ENCODE peak calls at places on chromosomes 11 and 22, in four cellular contexts. F, M, N and L are unnamed samples. For H3K27me3, the result is how much of the 10 kb centered on the place peaks cover.

GRCh38 chr11:31106963-31107576 is 262.5 kb downstream of the DCDC1 start:
- DNase-seq in N (no peak), F (peak), M (peak), L (no peak)

GRCh38 chr22:41479671-41480396 is 10.9 kb downstream of the ACO2 start:
- DNase-seq in F (no peak), N (no peak), M (no peak), L (peak)

GRCh38 chr11:47270331-47271271 is 668 bp downstream of the MADD start:
- DNase-seq in M (no peak), N (no peak), F (no peak), L (no peak)

GRCh38 chr22:49396817-49397216 is 430.9 kb downstream of the BRD1 start:
- DNase-seq in F (no peak), N (no peak), M (no peak), L (no peak)

GRCh38 chr11:26234451-26234850 is 97.5 kb upstream of the ANO3 start:
- DNase-seq in M (no peak), N (no peak), F (no peak), L (no peak)

GRCh38 chr11:110092577-110093406 is at the start of gene ZC3H12C:
- DNase-seq in N (peak), F (peak), M (peak), L (peak)

GRCh38 chr11:72814139-72814830 is at the start of gene ATG16L2:
- DNase-seq in F (peak), N (peak), M (peak), L (peak)

GRCh38 chr11:124329787-124330478 is 9.9 kb upstream of the OR8D2 start:
- DNase-seq in M (no peak), F (no peak), N (no peak), L (no peak)

GRCh38 chr11:18236664-18237356 is at the start of gene SAA4:
- DNase-seq in M (no peak), F (no peak), N (no peak), L (no peak)

GRCh38 chr11:60372767-60373166 is 5.6 kb upstream of the MS4A7 start:
- DNase-seq in N (no peak), M (no peak), F (no peak), L (no peak)

GRCh38 chr11:73269353-73270088 is 2.6 kb upstream of the P2RY6 start:
- DNase-seq in N (no peak), F (peak), M (no peak), L (no peak)

GRCh38 chr11:12195773-12196172 is 85.4 kb downstream of the MICAL2 start:
- DNase-seq in M (no peak), F (no peak), N (no peak), L (no peak)

GRCh38 chr11:43789700-43790443 is 90.8 kb upstream of the ALKBH3 start:
- DNase-seq in M (no peak), N (no peak), F (no peak), L (no peak)

GRCh38 chr11:60725592-60725991 is 1.1 kb downstream of the MS4A18 start:
- DNase-seq in N (no peak), M (no peak), F (no peak), L (no peak)

GRCh38 chr11:2804701-2805387 is 80.7 kb downstream of the CDKN1C start:
- DNase-seq in M (peak), N (peak), F (peak), L (peak)

GRCh38 chr11:91926967-91927366 is 297.7 kb upstream of the FAT3 start:
- DNase-seq in M (no peak), F (no peak), N (no peak), L (no peak)

GRCh38 chr22:25008666-25009065 is 56.1 kb downstream of the KIAA1671 start:
- DNase-seq in M (no peak), F (no peak), N (no peak), L (no peak)

GRCh38 chr11:91243065-91243464 is 981.6 kb upstream of the FAT3 start:
- DNase-seq in M (no peak), N (no peak), F (no peak), L (no peak)

GRCh38 chr11:122727101-122727929 is 71.8 kb downstream of the UBASH3B start:
- DNase-seq in F (no peak), M (no peak), N (no peak), L (no peak)

GRCh38 chr11:79439430-79439892 is 1.4 kb downstream of the TENM4 start:
- DNase-seq in F (no peak), M (no peak), N (no peak), L (no peak)

GRCh38 chr22:47175761-47176359 is 413.4 kb downstream of the TBC1D22A start:
- DNase-seq in M (peak), N (peak), F (no peak), L (peak)

GRCh38 chr22:20549232-20549841 is 41.9 kb downstream of the MED15 start:
- DNase-seq in N (peak), M (no peak), F (no peak), L (no peak)

GRCh38 chr22:43013355-43014061 is 1.4 kb downstream of the PACSIN2 start:
- DNase-seq in F (no peak), N (no peak), M (no peak), L (no peak)

GRCh38 chr11:130522284-130522961 is 74.0 kb downstream of the ADAMTS15 start:
- DNase-seq in N (peak), M (peak), F (peak), L (peak)

GRCh38 chr22:39808087-39808486 is 85.5 kb downstream of the ENTHD1 start:
- DNase-seq in M (no peak), F (no peak), N (no peak), L (no peak)

GRCh38 chr11:5369793-5370192 is 13.8 kb upstream of the OR51M1 start:
- DNase-seq in F (no peak), M (no peak), N (no peak), L (no peak)

GRCh38 chr11:108235633-108236032 is 12.8 kb downstream of the ATM start:
- DNase-seq in F (no peak), M (no peak), N (no peak), L (no peak)

DNA sequence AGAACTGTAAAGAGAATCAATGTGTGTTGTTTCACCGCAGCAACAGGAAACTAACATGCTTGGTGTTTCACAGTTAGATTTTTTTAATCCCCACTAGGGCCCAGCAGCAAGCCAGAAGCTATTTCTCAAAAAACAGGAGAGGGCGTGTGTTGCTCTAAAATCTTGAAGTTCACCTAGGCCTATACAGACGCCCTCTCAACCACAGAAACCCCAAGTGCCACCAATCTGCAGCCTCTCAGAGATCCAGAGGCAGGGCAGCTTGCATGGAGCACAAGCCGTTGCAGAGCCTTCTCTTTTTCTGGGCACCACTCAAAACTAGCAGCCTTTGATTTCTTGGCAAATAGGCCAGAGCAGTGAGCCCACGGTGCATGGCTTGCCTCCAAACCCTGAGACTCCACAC is 1423.2 kb downstream of the TBC1D22A start:
- DNase-seq in M (no peak), N (no peak), F (no peak), L (no peak)
- H3K27me3 ChIP-seq in M (under half), N (under half), F (under half), L (under half)

DNA sequence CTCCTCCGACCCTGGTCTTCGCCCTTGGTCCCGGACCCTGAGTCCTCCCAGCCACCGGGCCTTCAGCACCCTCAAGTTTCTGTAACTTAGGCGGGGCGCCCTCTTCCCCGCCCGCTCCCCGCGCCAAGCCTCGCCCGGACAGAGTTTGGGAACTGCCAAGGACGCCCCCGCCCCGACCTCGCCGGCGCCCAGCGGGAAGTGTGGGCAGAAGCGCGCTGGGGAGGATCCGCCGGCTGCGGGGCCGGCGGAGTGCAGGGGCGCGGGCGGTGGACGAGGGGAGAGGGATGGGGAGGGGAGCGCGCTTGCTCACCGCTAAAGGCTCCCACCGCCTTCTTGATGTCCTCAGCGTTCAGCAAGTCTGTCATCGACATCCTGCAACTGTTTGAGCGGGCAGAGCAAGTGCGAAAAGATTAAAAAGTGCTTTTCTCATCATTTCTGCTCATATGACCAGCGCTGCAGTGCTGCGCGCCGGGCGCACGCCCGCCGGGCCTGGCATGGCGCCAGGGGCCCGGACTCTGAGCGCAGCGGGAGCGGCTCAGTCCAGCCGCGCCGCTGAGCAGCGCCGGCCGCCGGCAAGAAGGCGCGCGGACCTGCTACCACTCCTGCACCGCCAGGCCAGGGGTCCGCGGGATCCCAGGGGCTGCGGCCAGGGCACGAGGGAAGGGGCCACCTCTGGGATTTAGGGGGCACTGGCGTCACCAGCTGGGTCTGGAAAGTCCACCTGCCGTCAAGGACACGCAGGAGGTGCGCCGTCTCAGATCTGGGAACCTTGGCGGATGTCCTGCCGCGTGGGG is at the start of gene PVALB:
- DNase-seq in N (no peak), F (no peak), M (no peak), L (no peak)
- H3K27me3 ChIP-seq in N (half or more), F (half or more), M (under half), L (under half)

GRCh38 chr22:35552186-35552842 is 11.7 kb downstream of the RASD2 start:
- DNase-seq in F (no peak), N (no peak), M (no peak), L (no peak)

GRCh38 chr22:35552846-35553245 is 12.2 kb downstream of the RASD2 start:
- DNase-seq in M (no peak), F (no peak), N (no peak), L (no peak)

GRCh38 chr22:35553341-35553740 is 12.7 kb downstream of the RASD2 start:
- DNase-seq in F (no peak), N (no peak), M (no peak), L (no peak)

GRCh38 chr22:35549338-35549737 is 8.7 kb downstream of the RASD2 start:
- DNase-seq in M (no peak), F (no peak), N (no peak), L (no peak)

GRCh38 chr22:35551549-35552177 is 11.0 kb downstream of the RASD2 start:
- DNase-seq in F (no peak), N (no peak), M (no peak), L (no peak)
- H3K27me3 ChIP-seq in F (under half), N (under half), M (under half), L (under half)

DNA sequence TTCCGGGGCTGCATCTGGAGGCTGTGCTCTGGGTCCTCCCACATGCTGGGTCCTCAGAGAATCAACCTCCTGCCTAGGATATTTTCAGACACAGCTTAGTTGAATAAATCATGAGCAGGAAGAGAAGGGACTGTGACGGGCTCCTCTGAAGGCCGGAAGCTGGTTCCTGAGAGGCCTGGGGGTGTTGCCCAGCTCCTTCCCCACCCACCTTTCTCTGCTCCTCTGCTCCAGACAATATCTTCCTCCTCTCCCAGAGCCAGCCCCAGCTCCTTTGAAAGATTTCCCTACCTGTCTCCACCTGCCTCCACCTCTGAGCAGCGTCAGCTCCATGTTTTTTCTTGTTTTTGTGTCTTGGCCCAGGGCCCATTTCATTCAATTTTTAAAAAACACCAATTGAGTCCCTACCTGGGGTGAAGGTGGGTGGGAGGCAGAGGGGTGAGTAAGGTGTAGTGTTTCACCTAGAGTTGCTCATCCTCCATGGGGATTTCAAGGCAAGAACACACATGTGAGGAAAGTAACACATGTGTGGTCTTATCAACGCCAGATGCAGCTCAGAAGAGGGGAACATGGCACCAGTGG is 24.8 kb upstream of the THY1 start:
- DNase-seq in F (no peak), N (no peak), M (no peak), L (peak)
- H3K27me3 ChIP-seq in F (under half), N (under half), M (under half), L (under half)

GRCh38 chr11:20194470-20194869 is 34.2 kb upstream of the DBX1 start:
- DNase-seq in M (no peak), F (no peak), N (no peak), L (no peak)
- H3K27me3 ChIP-seq in M (under half), F (under half), N (under half), L (under half)

GRCh38 chr11:20595101-20595500 is 4.3 kb upstream of the SLC6A5 start:
- DNase-seq in F (no peak), N (no peak), M (no peak), L (no peak)
- H3K27me3 ChIP-seq in F (under half), N (half or more), M (under half), L (under half)